ENCODE peak calls at places on chromosome 13, in five cellular contexts. C, F, R, D and Q are unnamed samples.

GRCh38 chr13:24680258-24680920 is at the start of gene ATP12A:
- DNase-seq in C (peak; percentile 40), F (no peak), R (peak; percentile 52), D (peak; percentile 42), Q (no peak)

GRCh38 chr13:50074843-50075242 is 59.6 kb downstream of the KCNRG start:
- DNase-seq in C (no peak), F (no peak), R (no peak), D (no peak), Q (no peak)

GRCh38 chr13:75258159-75258782 is 223.7 kb downstream of the TBC1D4 start:
- DNase-seq in C (peak; percentile 38), F (no peak), R (peak; percentile 59), D (no peak), Q (no peak)

GRCh38 chr13:80473695-80474094 is 132.8 kb upstream of the SPRY2 start:
- DNase-seq in C (peak; percentile 31), F (no peak), R (peak; percentile 7), D (no peak), Q (no peak)

GRCh38 chr13:34347784-34348573 is 530.0 kb downstream of the RFC3 start:
- DNase-seq in C (peak; percentile 72), F (no peak), R (no peak), D (peak; percentile 21), Q (no peak)

GRCh38 chr13:98422046-98422445 is 154.9 kb downstream of the STK24 start:
- DNase-seq in C (no peak), F (no peak), R (no peak), D (no peak), Q (no peak)

GRCh38 chr13:99310382-99311031 is 3.3 kb upstream of the GPR183 start:
- DNase-seq in C (no peak), F (no peak), R (peak; percentile 89), D (no peak), Q (no peak)

GRCh38 chr13:74570834-74571233 is 436.6 kb upstream of the KLF12 start:
- DNase-seq in C (no peak), F (no peak), R (peak; percentile 17), D (no peak), Q (no peak)

GRCh38 chr13:22271963-22272362 is 601.1 kb downstream of the FGF9 start:
- DNase-seq in C (no peak), F (no peak), R (no peak), D (no peak), Q (no peak)

GRCh38 chr13:26017932-26018690 is 33.7 kb downstream of the SHISA2 start:
- DNase-seq in C (no peak), F (no peak), R (peak; percentile 26), D (no peak), Q (no peak)

GRCh38 chr13:80737513-80737912 is 396.6 kb upstream of the SPRY2 start:
- DNase-seq in C (no peak), F (no peak), R (no peak), D (no peak), Q (no peak)

GRCh38 chr13:46983881-46984280 is 87.0 kb upstream of the HTR2A start:
- DNase-seq in C (peak; percentile 10), F (no peak), R (peak; percentile 28), D (no peak), Q (no peak)

GRCh38 chr13:51786425-51787010 is 17.4 kb downstream of the DHRS12 start:
- DNase-seq in C (no peak), F (no peak), R (peak; percentile 66), D (no peak), Q (no peak)

GRCh38 chr13:37565425-37565824 is 33.1 kb downstream of the POSTN start:
- DNase-seq in C (no peak), F (no peak), R (no peak), D (no peak), Q (no peak)

GRCh38 chr13:32041429-32041828 is 9.9 kb downstream of the FRY start:
- DNase-seq in C (no peak), F (no peak), R (no peak), D (no peak), Q (no peak)

GRCh38 chr13:28467886-28468519 is 26.9 kb downstream of the FLT1 start:
- DNase-seq in C (no peak), F (no peak), R (no peak), D (no peak), Q (no peak)

GRCh38 chr13:88051746-88052482 is 380.7 kb downstream of the SLITRK5 start:
- DNase-seq in C (no peak), F (no peak), R (no peak), D (no peak), Q (no peak)

GRCh38 chr13:108915095-108915633 is 285.8 kb downstream of the MYO16 start:
- DNase-seq in C (peak; percentile 59), F (no peak), R (peak; percentile 68), D (no peak), Q (no peak)

GRCh38 chr13:112716841-112717520 is 27.1 kb downstream of the ATP11A start:
- DNase-seq in C (no peak), F (no peak), R (no peak), D (no peak), Q (no peak)

GRCh38 chr13:33318744-33319143 is 33.2 kb upstream of the STARD13 start:
- DNase-seq in C (no peak), F (no peak), R (peak; percentile 14), D (no peak), Q (no peak)

GRCh38 chr13:108657520-108657919 is 28.1 kb downstream of the MYO16 start:
- DNase-seq in C (no peak), F (no peak), R (no peak), D (no peak), Q (no peak)

GRCh38 chr13:67366533-67366932 is 136.4 kb upstream of the PCDH9 start:
- DNase-seq in C (peak; percentile 22), F (no peak), R (peak; percentile 36), D (no peak), Q (no peak)

GRCh38 chr13:28494861-28495585 is at the start of gene FLT1:
- DNase-seq in C (peak; percentile 60), F (no peak), R (peak; percentile 70), D (no peak), Q (peak; percentile 79)

GRCh38 chr13:111468037-111468959 is 147.9 kb downstream of the TEX29 start:
- DNase-seq in C (no peak), F (no peak), R (no peak), D (no peak), Q (no peak)

GRCh38 chr13:111304041-111304544 is 16.3 kb upstream of the TEX29 start:
- DNase-seq in C (no peak), F (no peak), R (no peak), D (peak; percentile 14), Q (no peak)

GRCh38 chr13:111325941-111326620 is 5.6 kb downstream of the TEX29 start:
- DNase-seq in C (no peak), F (peak; percentile 12), R (no peak), D (no peak), Q (no peak)

GRCh38 chr13:73251866-73252265 is 193.1 kb downstream of the KLF5 start:
- DNase-seq in C (no peak), F (no peak), R (no peak), D (no peak), Q (no peak)

GRCh38 chr13:30466841-30467252 is 1.1 kb upstream of the HMGB1 start:
- DNase-seq in C (no peak), F (no peak), R (peak; percentile 27), D (no peak), Q (no peak)

DNA sequence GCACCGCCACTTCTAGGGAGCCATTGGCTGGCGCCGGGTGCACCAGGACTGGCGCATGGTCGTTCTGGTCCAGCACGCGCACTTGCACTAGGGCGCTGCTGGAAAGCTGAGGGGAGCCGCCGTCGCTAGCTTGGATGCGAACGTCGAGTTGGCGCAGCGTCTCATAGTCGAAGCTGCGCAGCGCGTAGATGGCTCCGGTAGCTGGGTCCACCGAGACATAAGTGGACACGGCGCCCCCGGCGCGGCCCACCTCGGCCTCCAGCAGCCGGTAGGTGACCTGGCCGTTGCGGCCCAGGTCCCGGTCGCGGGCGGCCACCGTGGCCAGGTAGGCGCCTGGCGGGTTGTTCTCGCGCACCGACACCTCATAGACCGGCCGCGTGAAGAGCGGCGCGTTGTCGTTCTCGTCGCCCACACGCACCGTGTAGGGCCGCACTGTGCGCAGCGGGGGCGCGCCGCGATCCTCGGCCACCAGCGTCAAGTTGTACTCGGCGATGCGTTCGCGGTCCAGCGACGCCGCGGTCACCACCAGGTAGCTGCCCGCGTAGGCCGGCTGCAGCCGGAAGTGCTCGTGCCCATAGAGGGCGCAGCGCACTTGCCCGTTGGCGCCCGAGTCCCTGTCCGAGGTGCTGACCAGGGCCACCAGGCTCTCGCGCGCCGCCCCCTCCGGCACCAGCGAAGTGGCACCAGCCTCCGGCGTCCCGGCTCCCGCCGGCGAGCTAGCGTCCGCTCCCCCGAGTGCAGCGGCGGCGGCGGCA is 1.7 kb downstream of the PCDH8 start:
- DNase-seq in C (peak; percentile 84), F (peak; percentile 24), R (peak; percentile 55), D (peak; percentile 54), Q (peak; percentile 34)
- H3K27me3 ChIP-seq in C (peaks cover 79% of the 10 kb centered on the region), F (peaks cover 77% of the 10 kb centered on the region), R (peaks cover 41% of the 10 kb centered on the region), D (peaks cover 78% of the 10 kb centered on the region), Q (peaks cover 74% of the 10 kb centered on the region)

DNA sequence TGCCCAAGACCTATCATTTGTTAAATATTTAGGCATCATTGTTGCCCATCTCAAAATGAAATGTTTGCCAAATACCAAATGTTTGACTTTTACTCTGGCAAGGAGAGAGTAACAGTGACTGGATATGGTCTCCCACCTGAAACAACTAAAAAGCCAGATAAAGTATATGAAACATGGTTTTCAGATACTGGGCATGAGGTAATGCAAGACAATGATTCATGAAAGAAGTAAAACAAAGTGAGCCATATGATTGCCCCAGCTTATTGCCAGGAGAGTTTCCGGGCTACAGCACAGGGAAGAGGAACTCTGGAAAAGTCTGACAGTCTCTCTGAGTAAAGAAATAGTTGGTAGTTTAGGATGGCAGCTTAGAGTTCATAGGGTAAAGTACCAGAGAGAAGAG is 354.6 kb downstream of the DNAJC15 start:
- DNase-seq in C (no peak), F (no peak), R (peak; percentile 70), D (no peak), Q (no peak)
- H3K27ac ChIP-seq in C (no peak overlapping the region), F (no peak overlapping the region), R (no peak overlapping the region), D (no peak overlapping the region), Q (no peak overlapping the region)

DNA sequence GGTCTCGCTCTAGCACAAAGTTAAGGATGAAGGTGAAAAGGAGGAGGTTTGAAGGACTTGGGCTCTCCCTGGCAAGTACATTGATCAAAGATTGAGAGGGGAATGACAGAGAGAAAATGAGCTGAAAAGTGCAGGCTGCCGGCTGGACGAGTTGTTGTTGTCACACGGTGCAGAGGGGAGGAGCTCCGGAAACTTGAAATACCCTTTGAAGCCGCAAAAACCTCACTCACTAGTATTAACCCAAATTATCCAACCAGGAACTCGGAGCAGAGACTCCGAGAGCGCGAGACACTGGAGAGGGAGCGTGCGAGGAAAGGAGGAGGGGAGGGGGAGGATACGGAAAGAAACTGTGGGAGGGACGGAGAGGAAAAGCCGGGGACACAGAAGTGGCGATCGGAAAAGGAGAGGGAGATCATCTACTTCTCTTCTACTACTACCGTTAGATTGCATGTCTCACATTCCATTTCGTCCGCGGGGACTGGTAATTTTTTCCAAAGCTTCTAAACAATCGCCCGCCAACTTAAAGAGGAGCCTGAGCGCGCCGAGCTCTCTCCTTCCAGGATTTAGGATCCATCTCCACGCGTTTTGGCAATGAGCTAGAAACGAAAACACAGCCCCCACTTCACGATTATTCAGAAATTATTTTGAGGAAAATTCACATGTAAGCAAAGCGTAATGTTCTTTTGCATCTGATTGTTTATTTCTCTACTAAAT is at the start of gene DACH1:
- DNase-seq in C (peak; percentile 76), F (peak; percentile 19), R (peak; percentile 35), D (peak; percentile 71), Q (peak; percentile 71)
- H3K4me1 ChIP-seq in C (no peaks in the 10 kb centered on the region), F (peaks cover 29% of the 10 kb centered on the region), R (no peaks in the 10 kb centered on the region), D (peaks cover 7% of the 10 kb centered on the region), Q (peaks cover 3% of the 10 kb centered on the region)

DNA sequence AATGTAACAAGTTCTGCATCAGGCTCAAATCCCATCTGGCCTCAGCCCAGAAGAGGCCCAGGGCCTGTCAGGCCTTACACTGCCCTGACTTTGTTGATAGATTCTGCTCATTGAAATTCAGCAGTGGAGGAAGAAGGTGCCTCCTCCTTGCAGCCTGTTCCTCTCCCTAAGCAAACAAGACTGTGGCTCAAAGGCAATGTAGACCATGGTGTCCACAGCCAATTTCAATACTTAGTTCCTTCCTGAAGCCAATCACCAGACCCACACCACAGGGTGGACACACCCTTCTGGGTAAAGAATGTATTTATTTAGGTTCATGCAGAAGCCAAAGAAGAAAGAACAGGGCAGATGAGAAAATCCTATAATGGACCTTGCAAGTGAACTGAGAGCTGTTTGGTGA is 59.4 kb downstream of the LACC1 start:
- DNase-seq in C (no peak), F (no peak), R (no peak), D (no peak), Q (no peak)
- H3K27me3 ChIP-seq in C (no peaks in the 10 kb centered on the region), F (no peaks in the 10 kb centered on the region), R (peaks cover 43% of the 10 kb centered on the region), D (no peaks in the 10 kb centered on the region), Q (no peaks in the 10 kb centered on the region)